ENCODE peak calls at places on chromosomes 6 and 20, in eight cellular contexts. One of them, this sample, is unnamed.

GRCh38 chr6:169936355-169936975 is 185.0 kb downstream of the ERMARD start:
- DNase-seq in omental fat pad: no peak
- DNase-seq in cardiac muscle cell: no peak
- DNase-seq in tibial nerve: no peak
- DNase-seq in sigmoid colon: no peak
- DNase-seq in natural killer cell: no peak
- DNase-seq in endothelial cell: no peak
- DNase-seq in neural progenitor cell: no peak
- DNase-seq in this sample: no peak

GRCh38 chr20:47358672-47359532 is 2.4 kb upstream of the ZMYND8 start:
- DNase-seq in sigmoid colon: peak; percentile 94
- DNase-seq in natural killer cell: no peak
- DNase-seq in tibial nerve: peak; percentile 90
- DNase-seq in endothelial cell: no peak
- DNase-seq in neural progenitor cell: peak; percentile 85
- DNase-seq in cardiac muscle cell: peak; percentile 79
- DNase-seq in omental fat pad: no peak
- DNase-seq in this sample: peak; percentile 47

GRCh38 chr6:41437604-41438003 is 102.2 kb downstream of the NCR2 start:
- DNase-seq in tibial nerve: no peak
- DNase-seq in natural killer cell: no peak
- DNase-seq in sigmoid colon: no peak
- DNase-seq in neural progenitor cell: no peak
- DNase-seq in omental fat pad: no peak
- DNase-seq in endothelial cell: no peak
- DNase-seq in cardiac muscle cell: no peak
- DNase-seq in this sample: no peak

GRCh38 chr6:40391086-40391485 is 196.1 kb downstream of the LRFN2 start:
- DNase-seq in tibial nerve: no peak
- DNase-seq in neural progenitor cell: no peak
- DNase-seq in omental fat pad: no peak
- DNase-seq in sigmoid colon: no peak
- DNase-seq in natural killer cell: no peak
- DNase-seq in cardiac muscle cell: no peak
- DNase-seq in endothelial cell: no peak
- DNase-seq in this sample: no peak

GRCh38 chr6:14743465-14744211 is 502.2 kb upstream of the JARID2 start:
- DNase-seq in endothelial cell: no peak
- DNase-seq in natural killer cell: peak; percentile 25
- DNase-seq in tibial nerve: peak; percentile 46
- DNase-seq in neural progenitor cell: no peak
- DNase-seq in sigmoid colon: peak; percentile 78
- DNase-seq in cardiac muscle cell: no peak
- DNase-seq in omental fat pad: peak; percentile 61
- DNase-seq in this sample: peak; percentile 98

GRCh38 chr6:58290177-58290576 is 972.7 kb downstream of the PRIM2 start:
- DNase-seq in neural progenitor cell: no peak
- DNase-seq in tibial nerve: no peak
- DNase-seq in endothelial cell: no peak
- DNase-seq in sigmoid colon: no peak
- DNase-seq in natural killer cell: no peak
- DNase-seq in omental fat pad: no peak
- DNase-seq in cardiac muscle cell: no peak
- DNase-seq in this sample: no peak

GRCh38 chr6:12010635-12011275 is 1.4 kb upstream of the HIVEP1 start:
- DNase-seq in sigmoid colon: peak; percentile 89
- DNase-seq in tibial nerve: peak; percentile 63
- DNase-seq in natural killer cell: peak; percentile 60
- DNase-seq in endothelial cell: peak; percentile 57
- DNase-seq in cardiac muscle cell: peak; percentile 87
- DNase-seq in omental fat pad: no peak
- DNase-seq in neural progenitor cell: peak; percentile 79
- DNase-seq in this sample: no peak

GRCh38 chr20:43909720-43910119 is 4.9 kb upstream of the TOX2 start:
- DNase-seq in cardiac muscle cell: no peak
- DNase-seq in sigmoid colon: no peak
- DNase-seq in omental fat pad: no peak
- DNase-seq in endothelial cell: no peak
- DNase-seq in tibial nerve: no peak
- DNase-seq in natural killer cell: no peak
- DNase-seq in neural progenitor cell: no peak
- DNase-seq in this sample: no peak

DNA sequence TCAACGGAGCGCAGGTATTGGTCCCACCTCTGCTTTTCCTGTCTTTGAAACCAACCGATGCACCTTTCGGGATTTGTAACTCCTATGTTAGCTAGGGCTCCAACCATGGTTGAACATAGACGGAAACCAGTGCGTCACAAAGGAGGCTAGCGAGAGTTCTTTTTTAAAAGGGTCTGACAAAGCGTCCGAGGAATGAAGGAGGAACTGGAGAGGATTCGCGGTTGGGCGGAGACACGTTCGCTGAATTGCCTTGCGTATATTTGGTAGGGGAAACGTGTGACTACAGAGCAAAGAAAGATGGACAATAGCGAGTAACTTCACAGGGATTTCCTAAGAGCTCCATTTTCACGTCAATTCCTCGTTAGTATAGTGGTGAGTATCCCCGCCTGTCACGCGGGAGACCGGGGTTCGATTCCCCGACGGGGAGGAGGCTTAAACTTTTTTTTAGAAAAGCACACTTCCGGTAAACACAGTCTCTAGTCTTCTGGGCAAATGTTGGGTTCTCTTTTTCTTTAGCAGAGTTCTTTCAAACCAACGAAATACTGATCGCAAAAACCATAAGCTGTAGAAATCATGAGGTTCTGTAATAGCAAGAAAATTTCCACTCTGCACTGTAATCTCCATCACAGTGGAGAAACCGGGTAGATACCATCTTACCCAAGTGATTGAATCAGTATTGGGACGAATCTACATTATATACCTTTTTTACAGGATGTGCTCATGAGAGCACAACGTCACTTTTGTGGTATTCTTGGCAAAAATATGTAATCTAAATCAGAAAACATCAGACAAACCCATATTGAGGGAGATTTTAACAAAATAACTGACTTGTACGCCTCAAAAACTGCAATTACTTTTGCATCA is 6.6 kb upstream of the ZNF184 start:
- DNase-seq in cardiac muscle cell: peak; percentile 75
- DNase-seq in endothelial cell: peak; percentile 83
- DNase-seq in natural killer cell: peak; percentile 92
- DNase-seq in sigmoid colon: peak; percentile 91
- DNase-seq in neural progenitor cell: peak; percentile 87
- DNase-seq in tibial nerve: peak; percentile 92
- DNase-seq in omental fat pad: peak; percentile 26
- DNase-seq in this sample: peak; percentile 86
- TF ChIP-seq CTCF in cardiac muscle cell: no peak
- TF ChIP-seq CTCF in endothelial cell: no peak
- TF ChIP-seq CTCF in natural killer cell: no peak
- TF ChIP-seq CTCF in sigmoid colon: no peak
- TF ChIP-seq CTCF in neural progenitor cell: no peak
- TF ChIP-seq CTCF in tibial nerve: no peak
- TF ChIP-seq CTCF in omental fat pad: no peak
- TF ChIP-seq CTCF in this sample: no peak

GRCh38 chr6:116064626-116065025 is 3.9 kb upstream of the FRK start:
- DNase-seq in natural killer cell: no peak
- DNase-seq in omental fat pad: no peak
- DNase-seq in tibial nerve: no peak
- DNase-seq in sigmoid colon: no peak
- DNase-seq in neural progenitor cell: no peak
- DNase-seq in endothelial cell: no peak
- DNase-seq in cardiac muscle cell: peak; percentile 1
- DNase-seq in this sample: no peak

GRCh38 chr6:116062496-116062895 is 1.8 kb upstream of the FRK start:
- DNase-seq in neural progenitor cell: no peak
- DNase-seq in cardiac muscle cell: no peak
- DNase-seq in sigmoid colon: no peak
- DNase-seq in tibial nerve: no peak
- DNase-seq in endothelial cell: no peak
- DNase-seq in omental fat pad: no peak
- DNase-seq in natural killer cell: no peak
- DNase-seq in this sample: no peak

GRCh38 chr6:116057766-116058165 is 2.9 kb downstream of the FRK start:
- DNase-seq in endothelial cell: no peak
- DNase-seq in natural killer cell: no peak
- DNase-seq in cardiac muscle cell: no peak
- DNase-seq in tibial nerve: no peak
- DNase-seq in sigmoid colon: no peak
- DNase-seq in neural progenitor cell: no peak
- DNase-seq in omental fat pad: no peak
- DNase-seq in this sample: no peak

GRCh38 chr6:116059713-116060571 is 749 bp downstream of the FRK start:
- DNase-seq in cardiac muscle cell: no peak
- DNase-seq in natural killer cell: no peak
- DNase-seq in neural progenitor cell: no peak
- DNase-seq in tibial nerve: no peak
- DNase-seq in sigmoid colon: no peak
- DNase-seq in omental fat pad: no peak
- DNase-seq in endothelial cell: no peak
- DNase-seq in this sample: no peak

GRCh38 chr6:116060572-116061283 is at the start of gene FRK:
- DNase-seq in natural killer cell: no peak
- DNase-seq in tibial nerve: no peak
- DNase-seq in endothelial cell: no peak
- DNase-seq in sigmoid colon: no peak
- DNase-seq in omental fat pad: no peak
- DNase-seq in cardiac muscle cell: no peak
- DNase-seq in neural progenitor cell: no peak
- DNase-seq in this sample: no peak
- TF ChIP-seq CTCF in natural killer cell: no peak
- TF ChIP-seq CTCF in tibial nerve: peak; percentile 33
- TF ChIP-seq CTCF in endothelial cell: no peak
- TF ChIP-seq CTCF in sigmoid colon: peak; percentile 33
- TF ChIP-seq CTCF in omental fat pad: peak; percentile 24
- TF ChIP-seq CTCF in cardiac muscle cell: peak; percentile 48
- TF ChIP-seq CTCF in neural progenitor cell: no peak
- TF ChIP-seq CTCF in this sample: no peak

DNA sequence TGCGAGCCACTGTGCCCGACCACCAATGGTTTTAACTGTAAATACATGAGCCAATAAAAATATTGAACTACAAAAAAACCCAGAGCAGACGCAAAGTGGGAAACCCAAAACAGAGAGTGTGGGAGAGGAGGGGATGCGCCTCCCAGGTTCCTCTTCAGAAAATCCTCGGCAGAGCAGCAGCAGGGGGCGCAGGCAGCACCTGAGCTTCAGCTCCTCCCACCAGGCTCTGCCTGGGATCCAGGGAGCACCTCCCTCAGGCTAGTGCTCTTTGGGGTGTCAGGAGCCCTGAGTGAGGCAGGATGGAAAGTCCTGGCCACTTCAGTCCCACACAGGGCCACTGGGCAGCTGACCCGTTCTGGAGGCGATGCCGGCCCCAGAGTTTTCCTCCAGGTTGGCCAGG is 536.9 kb upstream of the CDH4 start:
- DNase-seq in natural killer cell: no peak
- DNase-seq in sigmoid colon: no peak
- DNase-seq in tibial nerve: no peak
- DNase-seq in endothelial cell: no peak
- DNase-seq in cardiac muscle cell: peak; percentile 16
- DNase-seq in neural progenitor cell: peak; percentile 27
- DNase-seq in omental fat pad: no peak
- DNase-seq in this sample: no peak
- TF ChIP-seq CTCF in natural killer cell: no peak
- TF ChIP-seq CTCF in sigmoid colon: no peak
- TF ChIP-seq CTCF in tibial nerve: no peak
- TF ChIP-seq CTCF in endothelial cell: no peak
- TF ChIP-seq CTCF in cardiac muscle cell: no peak
- TF ChIP-seq CTCF in neural progenitor cell: peak; percentile 10
- TF ChIP-seq CTCF in omental fat pad: no peak
- TF ChIP-seq CTCF in this sample: no peak

GRCh38 chr6:168361766-168362165 is 42.2 kb upstream of the DACT2 start:
- DNase-seq in endothelial cell: no peak
- DNase-seq in neural progenitor cell: no peak
- DNase-seq in tibial nerve: no peak
- DNase-seq in cardiac muscle cell: no peak
- DNase-seq in sigmoid colon: peak; percentile 32
- DNase-seq in natural killer cell: no peak
- DNase-seq in omental fat pad: peak; percentile 3
- DNase-seq in this sample: no peak

GRCh38 chr6:168354338-168354737 is 34.8 kb upstream of the DACT2 start:
- DNase-seq in natural killer cell: no peak
- DNase-seq in cardiac muscle cell: no peak
- DNase-seq in endothelial cell: no peak
- DNase-seq in sigmoid colon: no peak
- DNase-seq in tibial nerve: no peak
- DNase-seq in omental fat pad: no peak
- DNase-seq in neural progenitor cell: no peak
- DNase-seq in this sample: no peak

GRCh38 chr6:168353041-168353440 is 33.5 kb upstream of the DACT2 start:
- DNase-seq in neural progenitor cell: no peak
- DNase-seq in cardiac muscle cell: no peak
- DNase-seq in endothelial cell: no peak
- DNase-seq in tibial nerve: no peak
- DNase-seq in sigmoid colon: no peak
- DNase-seq in omental fat pad: no peak
- DNase-seq in natural killer cell: no peak
- DNase-seq in this sample: no peak

GRCh38 chr6:168359794-168360193 is 40.2 kb upstream of the DACT2 start:
- DNase-seq in natural killer cell: no peak
- DNase-seq in neural progenitor cell: no peak
- DNase-seq in omental fat pad: no peak
- DNase-seq in endothelial cell: no peak
- DNase-seq in sigmoid colon: no peak
- DNase-seq in tibial nerve: no peak
- DNase-seq in cardiac muscle cell: no peak
- DNase-seq in this sample: no peak

GRCh38 chr6:168355716-168356522 is 36.3 kb upstream of the DACT2 start:
- DNase-seq in tibial nerve: peak; percentile 29
- DNase-seq in sigmoid colon: peak; percentile 74
- DNase-seq in omental fat pad: no peak
- DNase-seq in natural killer cell: no peak
- DNase-seq in cardiac muscle cell: peak; percentile 67
- DNase-seq in endothelial cell: peak; percentile 79
- DNase-seq in neural progenitor cell: peak; percentile 72
- DNase-seq in this sample: no peak
- TF ChIP-seq CTCF in tibial nerve: peak; percentile 54
- TF ChIP-seq CTCF in sigmoid colon: peak; percentile 73
- TF ChIP-seq CTCF in omental fat pad: peak; percentile 35
- TF ChIP-seq CTCF in natural killer cell: no peak
- TF ChIP-seq CTCF in cardiac muscle cell: peak; percentile 90
- TF ChIP-seq CTCF in endothelial cell: peak; percentile 72
- TF ChIP-seq CTCF in neural progenitor cell: peak; percentile 81
- TF ChIP-seq CTCF in this sample: no peak

This sample was measured in CD14-positive monocyte.